ENCODE peak calls at places on chromosomes 5 and 9, in ten cellular contexts. One of them, this sample, is unnamed.

GRCh38 chr5:10456583-10457562 is 15.2 kb downstream of the ROPN1L start:
- DNase-seq in CD8-positive, alpha-beta T cell: no peak
- DNase-seq in psoas muscle: peak; percentile 30
- DNase-seq in GM20000: no peak
- DNase-seq in pancreas: no peak
- DNase-seq in heart right ventricle: no peak
- DNase-seq in brain microvascular endothelial cell: no peak
- DNase-seq in left ventricle myocardium inferior: no peak
- DNase-seq in GM12865: no peak
- DNase-seq in body of pancreas: no peak
- DNase-seq in this sample: no peak

GRCh38 chr5:52674815-52675545 is 112.7 kb upstream of the ITGA1 start:
- DNase-seq in CD8-positive, alpha-beta T cell: no peak
- DNase-seq in psoas muscle: no peak
- DNase-seq in GM20000: no peak
- DNase-seq in pancreas: no peak
- DNase-seq in heart right ventricle: no peak
- DNase-seq in brain microvascular endothelial cell: peak; percentile 88
- DNase-seq in left ventricle myocardium inferior: no peak
- DNase-seq in GM12865: no peak
- DNase-seq in body of pancreas: no peak
- DNase-seq in this sample: no peak

GRCh38 chr9:27088981-27089380 is 20.0 kb upstream of the TEK start:
- DNase-seq in CD8-positive, alpha-beta T cell: no peak
- DNase-seq in psoas muscle: no peak
- DNase-seq in GM20000: no peak
- DNase-seq in pancreas: no peak
- DNase-seq in heart right ventricle: no peak
- DNase-seq in brain microvascular endothelial cell: peak; percentile 66
- DNase-seq in left ventricle myocardium inferior: no peak
- DNase-seq in GM12865: no peak
- DNase-seq in body of pancreas: no peak
- DNase-seq in this sample: no peak

GRCh38 chr9:69180670-69181069 is 6.6 kb downstream of the TJP2 start:
- DNase-seq in CD8-positive, alpha-beta T cell: no peak
- DNase-seq in psoas muscle: no peak
- DNase-seq in GM20000: no peak
- DNase-seq in pancreas: no peak
- DNase-seq in heart right ventricle: no peak
- DNase-seq in brain microvascular endothelial cell: peak; percentile 99
- DNase-seq in left ventricle myocardium inferior: no peak
- DNase-seq in GM12865: peak; percentile 26
- DNase-seq in body of pancreas: peak; percentile 77
- DNase-seq in this sample: no peak

GRCh38 chr9:138099803-138100598 is 222.4 kb downstream of the CACNA1B start:
- DNase-seq in CD8-positive, alpha-beta T cell: no peak
- DNase-seq in psoas muscle: no peak
- DNase-seq in GM20000: no peak
- DNase-seq in pancreas: no peak
- DNase-seq in heart right ventricle: peak; percentile 51
- DNase-seq in brain microvascular endothelial cell: no peak
- DNase-seq in left ventricle myocardium inferior: peak; percentile 44
- DNase-seq in GM12865: no peak
- DNase-seq in body of pancreas: no peak
- DNase-seq in this sample: no peak

GRCh38 chr5:119743927-119744326 is 114.6 kb downstream of the FAM170A start:
- DNase-seq in CD8-positive, alpha-beta T cell: no peak
- DNase-seq in psoas muscle: no peak
- DNase-seq in GM20000: peak; percentile 42
- DNase-seq in pancreas: no peak
- DNase-seq in heart right ventricle: no peak
- DNase-seq in brain microvascular endothelial cell: peak; percentile 53
- DNase-seq in left ventricle myocardium inferior: no peak
- DNase-seq in GM12865: peak; percentile 71
- DNase-seq in body of pancreas: peak; percentile 52
- DNase-seq in this sample: peak; percentile 88

GRCh38 chr9:15374310-15374709 is 48.4 kb upstream of the SNAPC3 start:
- DNase-seq in CD8-positive, alpha-beta T cell: no peak
- DNase-seq in psoas muscle: no peak
- DNase-seq in GM20000: no peak
- DNase-seq in pancreas: no peak
- DNase-seq in heart right ventricle: no peak
- DNase-seq in brain microvascular endothelial cell: no peak
- DNase-seq in left ventricle myocardium inferior: no peak
- DNase-seq in GM12865: no peak
- DNase-seq in body of pancreas: no peak
- DNase-seq in this sample: no peak

GRCh38 chr9:97425992-97426336 is 14.1 kb downstream of the TDRD7 start:
- DNase-seq in CD8-positive, alpha-beta T cell: no peak
- DNase-seq in psoas muscle: no peak
- DNase-seq in GM20000: no peak
- DNase-seq in pancreas: no peak
- DNase-seq in heart right ventricle: no peak
- DNase-seq in brain microvascular endothelial cell: no peak
- DNase-seq in left ventricle myocardium inferior: no peak
- DNase-seq in GM12865: no peak
- DNase-seq in body of pancreas: no peak
- DNase-seq in this sample: no peak

GRCh38 chr5:126988021-126988569 is 42.3 kb downstream of the MARCHF3 start:
- DNase-seq in CD8-positive, alpha-beta T cell: no peak
- DNase-seq in psoas muscle: no peak
- DNase-seq in GM20000: peak; percentile 51
- DNase-seq in pancreas: no peak
- DNase-seq in heart right ventricle: no peak
- DNase-seq in brain microvascular endothelial cell: no peak
- DNase-seq in left ventricle myocardium inferior: no peak
- DNase-seq in GM12865: peak; percentile 79
- DNase-seq in body of pancreas: no peak
- DNase-seq in this sample: no peak

GRCh38 chr5:122498163-122498562 is 186.1 kb downstream of the SNCAIP start:
- DNase-seq in CD8-positive, alpha-beta T cell: no peak
- DNase-seq in psoas muscle: no peak
- DNase-seq in GM20000: no peak
- DNase-seq in pancreas: no peak
- DNase-seq in heart right ventricle: no peak
- DNase-seq in brain microvascular endothelial cell: peak; percentile 11
- DNase-seq in left ventricle myocardium inferior: no peak
- DNase-seq in GM12865: no peak
- DNase-seq in body of pancreas: no peak
- DNase-seq in this sample: peak; percentile 87

GRCh38 chr9:135968083-135968476 is 6.9 kb upstream of the UBAC1 start:
- DNase-seq in CD8-positive, alpha-beta T cell: no peak
- DNase-seq in psoas muscle: no peak
- DNase-seq in GM20000: no peak
- DNase-seq in pancreas: no peak
- DNase-seq in heart right ventricle: no peak
- DNase-seq in brain microvascular endothelial cell: no peak
- DNase-seq in left ventricle myocardium inferior: no peak
- DNase-seq in GM12865: no peak
- DNase-seq in body of pancreas: no peak
- DNase-seq in this sample: no peak

GRCh38 chr9:122186301-122186700 is 26.6 kb downstream of the MORN5 start:
- DNase-seq in CD8-positive, alpha-beta T cell: no peak
- DNase-seq in psoas muscle: no peak
- DNase-seq in GM20000: no peak
- DNase-seq in pancreas: no peak
- DNase-seq in heart right ventricle: no peak
- DNase-seq in brain microvascular endothelial cell: no peak
- DNase-seq in left ventricle myocardium inferior: no peak
- DNase-seq in GM12865: no peak
- DNase-seq in body of pancreas: no peak
- DNase-seq in this sample: peak; percentile 43

GRCh38 chr5:135376961-135377621 is 21.9 kb downstream of the MACROH2A1 start:
- DNase-seq in CD8-positive, alpha-beta T cell: no peak
- DNase-seq in psoas muscle: no peak
- DNase-seq in GM20000: peak; percentile 45
- DNase-seq in pancreas: no peak
- DNase-seq in heart right ventricle: no peak
- DNase-seq in brain microvascular endothelial cell: no peak
- DNase-seq in left ventricle myocardium inferior: no peak
- DNase-seq in GM12865: peak; percentile 35
- DNase-seq in body of pancreas: no peak
- DNase-seq in this sample: no peak

GRCh38 chr5:89703799-89704198 is 705.8 kb downstream of the CETN3 start:
- DNase-seq in CD8-positive, alpha-beta T cell: no peak
- DNase-seq in psoas muscle: no peak
- DNase-seq in GM20000: no peak
- DNase-seq in pancreas: no peak
- DNase-seq in heart right ventricle: no peak
- DNase-seq in brain microvascular endothelial cell: no peak
- DNase-seq in left ventricle myocardium inferior: no peak
- DNase-seq in GM12865: no peak
- DNase-seq in body of pancreas: no peak
- DNase-seq in this sample: peak; percentile 93

GRCh38 chr9:129964901-129965734 is 77.9 kb downstream of the FNBP1 start:
- DNase-seq in CD8-positive, alpha-beta T cell: no peak
- DNase-seq in psoas muscle: no peak
- DNase-seq in GM20000: no peak
- DNase-seq in pancreas: no peak
- DNase-seq in heart right ventricle: no peak
- DNase-seq in brain microvascular endothelial cell: peak; percentile 42
- DNase-seq in left ventricle myocardium inferior: no peak
- DNase-seq in GM12865: no peak
- DNase-seq in body of pancreas: no peak
- DNase-seq in this sample: peak; percentile 51

GRCh38 chr5:179766021-179766725 is 27.6 kb upstream of the LTC4S start:
- DNase-seq in CD8-positive, alpha-beta T cell: no peak
- DNase-seq in psoas muscle: no peak
- DNase-seq in GM20000: no peak
- DNase-seq in pancreas: no peak
- DNase-seq in heart right ventricle: no peak
- DNase-seq in brain microvascular endothelial cell: peak; percentile 69
- DNase-seq in left ventricle myocardium inferior: no peak
- DNase-seq in GM12865: no peak
- DNase-seq in body of pancreas: no peak
- DNase-seq in this sample: no peak

GRCh38 chr9:121698627-121699270 is 47.3 kb downstream of the DAB2IP start:
- DNase-seq in CD8-positive, alpha-beta T cell: no peak
- DNase-seq in psoas muscle: peak; percentile 33
- DNase-seq in GM20000: peak; percentile 64
- DNase-seq in pancreas: peak; percentile 57
- DNase-seq in heart right ventricle: peak; percentile 36
- DNase-seq in brain microvascular endothelial cell: no peak
- DNase-seq in left ventricle myocardium inferior: no peak
- DNase-seq in GM12865: no peak
- DNase-seq in body of pancreas: no peak
- DNase-seq in this sample: peak; percentile 78

GRCh38 chr9:135050072-135050990 is 37.1 kb upstream of the OLFM1 start:
- DNase-seq in CD8-positive, alpha-beta T cell: no peak
- DNase-seq in psoas muscle: no peak
- DNase-seq in GM20000: no peak
- DNase-seq in pancreas: no peak
- DNase-seq in heart right ventricle: no peak
- DNase-seq in brain microvascular endothelial cell: no peak
- DNase-seq in left ventricle myocardium inferior: no peak
- DNase-seq in GM12865: peak; percentile 6
- DNase-seq in body of pancreas: no peak
- DNase-seq in this sample: no peak

GRCh38 chr5:117333011-117333410 is 758.4 kb upstream of the SEMA6A start:
- DNase-seq in CD8-positive, alpha-beta T cell: no peak
- DNase-seq in psoas muscle: no peak
- DNase-seq in GM20000: no peak
- DNase-seq in pancreas: no peak
- DNase-seq in heart right ventricle: no peak
- DNase-seq in brain microvascular endothelial cell: no peak
- DNase-seq in left ventricle myocardium inferior: no peak
- DNase-seq in GM12865: no peak
- DNase-seq in body of pancreas: no peak
- DNase-seq in this sample: no peak
- TF ChIP-seq CTCF in CD8-positive, alpha-beta T cell: no peak
- TF ChIP-seq CTCF in psoas muscle: no peak
- TF ChIP-seq CTCF in GM20000: no peak
- TF ChIP-seq CTCF in pancreas: no peak
- TF ChIP-seq CTCF in heart right ventricle: no peak
- TF ChIP-seq CTCF in brain microvascular endothelial cell: no peak
- TF ChIP-seq CTCF in left ventricle myocardium inferior: no peak
- TF ChIP-seq CTCF in GM12865: no peak
- TF ChIP-seq CTCF in body of pancreas: no peak
- TF ChIP-seq CTCF in this sample: no peak

GRCh38 chr5:109038209-109038840 is 290.6 kb downstream of the FER start:
- DNase-seq in CD8-positive, alpha-beta T cell: no peak
- DNase-seq in psoas muscle: no peak
- DNase-seq in GM20000: no peak
- DNase-seq in pancreas: no peak
- DNase-seq in heart right ventricle: no peak
- DNase-seq in brain microvascular endothelial cell: no peak
- DNase-seq in left ventricle myocardium inferior: no peak
- DNase-seq in GM12865: no peak
- DNase-seq in body of pancreas: no peak
- DNase-seq in this sample: no peak

GRCh38 chr5:109045710-109046109 is 298.0 kb downstream of the FER start:
- DNase-seq in CD8-positive, alpha-beta T cell: no peak
- DNase-seq in psoas muscle: no peak
- DNase-seq in GM20000: no peak
- DNase-seq in pancreas: no peak
- DNase-seq in heart right ventricle: no peak
- DNase-seq in brain microvascular endothelial cell: no peak
- DNase-seq in left ventricle myocardium inferior: no peak
- DNase-seq in GM12865: no peak
- DNase-seq in body of pancreas: no peak
- DNase-seq in this sample: no peak

GRCh38 chr5:109035470-109035869 is 287.8 kb downstream of the FER start:
- DNase-seq in CD8-positive, alpha-beta T cell: no peak
- DNase-seq in psoas muscle: no peak
- DNase-seq in GM20000: no peak
- DNase-seq in pancreas: no peak
- DNase-seq in heart right ventricle: no peak
- DNase-seq in brain microvascular endothelial cell: no peak
- DNase-seq in left ventricle myocardium inferior: no peak
- DNase-seq in GM12865: no peak
- DNase-seq in body of pancreas: no peak
- DNase-seq in this sample: no peak

GRCh38 chr5:109041319-109041718 is 293.6 kb downstream of the FER start:
- DNase-seq in CD8-positive, alpha-beta T cell: no peak
- DNase-seq in psoas muscle: no peak
- DNase-seq in GM20000: no peak
- DNase-seq in pancreas: no peak
- DNase-seq in heart right ventricle: no peak
- DNase-seq in brain microvascular endothelial cell: no peak
- DNase-seq in left ventricle myocardium inferior: no peak
- DNase-seq in GM12865: no peak
- DNase-seq in body of pancreas: no peak
- DNase-seq in this sample: no peak
- TF ChIP-seq CTCF in CD8-positive, alpha-beta T cell: no peak
- TF ChIP-seq CTCF in psoas muscle: no peak
- TF ChIP-seq CTCF in GM20000: no peak
- TF ChIP-seq CTCF in pancreas: no peak
- TF ChIP-seq CTCF in heart right ventricle: no peak
- TF ChIP-seq CTCF in brain microvascular endothelial cell: no peak
- TF ChIP-seq CTCF in left ventricle myocardium inferior: no peak
- TF ChIP-seq CTCF in GM12865: no peak
- TF ChIP-seq CTCF in body of pancreas: no peak
- TF ChIP-seq CTCF in this sample: no peak

GRCh38 chr9:31799953-31800609 is 584.4 kb upstream of the ACO1 start:
- DNase-seq in CD8-positive, alpha-beta T cell: no peak
- DNase-seq in psoas muscle: no peak
- DNase-seq in GM20000: no peak
- DNase-seq in pancreas: no peak
- DNase-seq in heart right ventricle: no peak
- DNase-seq in brain microvascular endothelial cell: peak; percentile 11
- DNase-seq in left ventricle myocardium inferior: no peak
- DNase-seq in GM12865: peak; percentile 34
- DNase-seq in body of pancreas: no peak
- DNase-seq in this sample: peak; percentile 82
- TF ChIP-seq CTCF in CD8-positive, alpha-beta T cell: peak; percentile 50
- TF ChIP-seq CTCF in psoas muscle: peak; percentile 41
- TF ChIP-seq CTCF in GM20000: peak; percentile 20
- TF ChIP-seq CTCF in pancreas: no peak
- TF ChIP-seq CTCF in heart right ventricle: no peak
- TF ChIP-seq CTCF in brain microvascular endothelial cell: peak; percentile 56
- TF ChIP-seq CTCF in left ventricle myocardium inferior: peak; percentile 51
- TF ChIP-seq CTCF in GM12865: peak; percentile 43
- TF ChIP-seq CTCF in body of pancreas: peak; percentile 37
- TF ChIP-seq CTCF in this sample: peak; percentile 82

GRCh38 chr5:118243613-118244012 is 744.7 kb downstream of the DTWD2 start:
- DNase-seq in CD8-positive, alpha-beta T cell: no peak
- DNase-seq in psoas muscle: no peak
- DNase-seq in GM20000: no peak
- DNase-seq in pancreas: no peak
- DNase-seq in heart right ventricle: no peak
- DNase-seq in brain microvascular endothelial cell: no peak
- DNase-seq in left ventricle myocardium inferior: no peak
- DNase-seq in GM12865: no peak
- DNase-seq in body of pancreas: no peak
- DNase-seq in this sample: no peak
- TF ChIP-seq CTCF in CD8-positive, alpha-beta T cell: no peak
- TF ChIP-seq CTCF in psoas muscle: no peak
- TF ChIP-seq CTCF in GM20000: no peak
- TF ChIP-seq CTCF in pancreas: no peak
- TF ChIP-seq CTCF in heart right ventricle: no peak
- TF ChIP-seq CTCF in brain microvascular endothelial cell: no peak
- TF ChIP-seq CTCF in left ventricle myocardium inferior: no peak
- TF ChIP-seq CTCF in GM12865: no peak
- TF ChIP-seq CTCF in body of pancreas: no peak
- TF ChIP-seq CTCF in this sample: no peak

This sample was measured in GM23338.